ENCODE peak calls at places on chromosomes 12 and 14, in four cellular contexts. D is coronary artery, U is fibroblast of lung, V is germinal center. F is an unnamed sample.
A peak's percentile ranks its signal among the peaks of the same experiment; 100 is the strongest.

GRCh38 chr14:59882957-59883356 is 12.4 kb upstream of the RTN1 start:
- DNase-seq in U (no peak), V (no peak), D (no peak), F (no peak)

GRCh38 chr12:89575405-89575804 is 49.6 kb upstream of the POC1B start:
- DNase-seq in U (peak; percentile 7), D (no peak), V (no peak), F (no peak)

GRCh38 chr12:76588881-76589565 is 29.5 kb upstream of the OSBPL8 start:
- DNase-seq in V (no peak), D (no peak), U (peak; percentile 80), F (no peak)

GRCh38 chr12:6272300-6273208 is 37.9 kb upstream of the PLEKHG6 start:
- DNase-seq in U (peak; percentile 79), V (no peak), D (no peak), F (no peak)

GRCh38 chr12:71662861-71663560 is 637 bp downstream of the ZFC3H1 start:
- DNase-seq in V (peak; percentile 61), D (peak; percentile 86), U (peak; percentile 71), F (peak; percentile 32)

GRCh38 chr14:101915871-101916815 is 48.2 kb upstream of the DYNC1H1 start:
- DNase-seq in V (no peak), D (no peak), U (no peak), F (no peak)

GRCh38 chr12:10304161-10304574 is 3.5 kb upstream of the KLRD1 start:
- DNase-seq in V (no peak), D (no peak), U (peak; percentile 91), F (no peak)

GRCh38 chr14:36580856-36581831 is 1.3 kb downstream of the NKX2-8 start:
- DNase-seq in D (no peak), U (peak; percentile 52), V (peak; percentile 14), F (peak; percentile 52)